ENCODE peak calls at places on chromosomes 12 and 14, in six cellular contexts. One of them, this sample, is unnamed.

GRCh38 chr12:56061982-56062381 is 18.0 kb upstream of the ERBB3 start:
- DNase-seq in trophoblast cell: no peak
- DNase-seq in IMR-90: no peak
- DNase-seq in H1: no peak
- DNase-seq in H9: no peak
- DNase-seq in mesenchymal stem cell: no peak
- DNase-seq in this sample: no peak

GRCh38 chr14:86333506-86333905 is 803.6 kb downstream of the FLRT2 start:
- DNase-seq in H9: no peak
- DNase-seq in IMR-90: peak; percentile 25
- DNase-seq in H1: no peak
- DNase-seq in mesenchymal stem cell: no peak
- DNase-seq in trophoblast cell: no peak
- DNase-seq in this sample: no peak

GRCh38 chr12:68246350-68246749 is 7.1 kb downstream of the IL22 start:
- DNase-seq in H9: no peak
- DNase-seq in mesenchymal stem cell: no peak
- DNase-seq in trophoblast cell: no peak
- DNase-seq in H1: no peak
- DNase-seq in IMR-90: no peak
- DNase-seq in this sample: no peak

GRCh38 chr12:52341066-52341580 is 19.9 kb upstream of the KRT83 start:
- DNase-seq in IMR-90: no peak
- DNase-seq in mesenchymal stem cell: no peak
- DNase-seq in H9: no peak
- DNase-seq in H1: no peak
- DNase-seq in trophoblast cell: no peak
- DNase-seq in this sample: no peak

GRCh38 chr14:31297701-31298344 is 90.2 kb upstream of the HECTD1 start:
- DNase-seq in trophoblast cell: no peak
- DNase-seq in IMR-90: peak; percentile 52
- DNase-seq in mesenchymal stem cell: no peak
- DNase-seq in H1: no peak
- DNase-seq in H9: no peak
- DNase-seq in this sample: no peak

GRCh38 chr12:89352242-89352491 is 134 bp downstream of the DUSP6 start:
- DNase-seq in mesenchymal stem cell: no peak
- DNase-seq in IMR-90: no peak
- DNase-seq in H9: no peak
- DNase-seq in trophoblast cell: no peak
- DNase-seq in H1: no peak
- DNase-seq in this sample: no peak

GRCh38 chr12:119666900-119667576 is 895 bp upstream of the PRKAB1 start:
- DNase-seq in IMR-90: no peak
- DNase-seq in mesenchymal stem cell: no peak
- DNase-seq in H9: no peak
- DNase-seq in H1: no peak
- DNase-seq in trophoblast cell: no peak
- DNase-seq in this sample: no peak

GRCh38 chr14:75497191-75497590 is 25.1 kb upstream of the BATF start:
- DNase-seq in IMR-90: no peak
- DNase-seq in mesenchymal stem cell: no peak
- DNase-seq in trophoblast cell: no peak
- DNase-seq in H9: no peak
- DNase-seq in H1: no peak
- DNase-seq in this sample: no peak

GRCh38 chr12:118537481-118537917 is 161.1 kb downstream of the SUDS3 start:
- DNase-seq in H9: peak; percentile 58
- DNase-seq in trophoblast cell: no peak
- DNase-seq in mesenchymal stem cell: no peak
- DNase-seq in H1: no peak
- DNase-seq in IMR-90: no peak
- DNase-seq in this sample: no peak

GRCh38 chr12:98373019-98373554 is 142.3 kb upstream of the TMPO start:
- DNase-seq in H1: no peak
- DNase-seq in IMR-90: peak; percentile 51
- DNase-seq in mesenchymal stem cell: peak; percentile 62
- DNase-seq in H9: no peak
- DNase-seq in trophoblast cell: peak; percentile 12
- DNase-seq in this sample: peak; percentile 62

GRCh38 chr14:74555476-74556050 is 56.5 kb downstream of the LTBP2 start:
- DNase-seq in H1: no peak
- DNase-seq in H9: no peak
- DNase-seq in mesenchymal stem cell: no peak
- DNase-seq in trophoblast cell: peak; percentile 82
- DNase-seq in IMR-90: no peak
- DNase-seq in this sample: no peak

GRCh38 chr12:12562016-12562483 is 613 bp downstream of the DUSP16 start:
- DNase-seq in H9: peak; percentile 51
- DNase-seq in H1: no peak
- DNase-seq in trophoblast cell: no peak
- DNase-seq in IMR-90: peak; percentile 18
- DNase-seq in mesenchymal stem cell: peak; percentile 58
- DNase-seq in this sample: peak; percentile 68

GRCh38 chr12:109732321-109733305 is 19.0 kb downstream of the FAM222A start:
- DNase-seq in H1: no peak
- DNase-seq in IMR-90: no peak
- DNase-seq in trophoblast cell: no peak
- DNase-seq in H9: peak; percentile 22
- DNase-seq in mesenchymal stem cell: no peak
- DNase-seq in this sample: no peak

GRCh38 chr12:53103860-53104305 is 597 bp downstream of the SOAT2 start:
- DNase-seq in trophoblast cell: no peak
- DNase-seq in mesenchymal stem cell: peak; percentile 9
- DNase-seq in IMR-90: no peak
- DNase-seq in H9: no peak
- DNase-seq in H1: no peak
- DNase-seq in this sample: no peak

GRCh38 chr14:31270196-31270772 is 62.7 kb upstream of the HECTD1 start:
- DNase-seq in mesenchymal stem cell: no peak
- DNase-seq in IMR-90: no peak
- DNase-seq in H9: peak; percentile 86
- DNase-seq in H1: no peak
- DNase-seq in trophoblast cell: peak; percentile 35
- DNase-seq in this sample: no peak

GRCh38 chr12:115404761-115405470 is 720.9 kb upstream of the TBX3 start:
- DNase-seq in trophoblast cell: peak; percentile 37
- DNase-seq in IMR-90: peak; percentile 92
- DNase-seq in mesenchymal stem cell: peak; percentile 74
- DNase-seq in H9: no peak
- DNase-seq in H1: no peak
- DNase-seq in this sample: no peak

DNA sequence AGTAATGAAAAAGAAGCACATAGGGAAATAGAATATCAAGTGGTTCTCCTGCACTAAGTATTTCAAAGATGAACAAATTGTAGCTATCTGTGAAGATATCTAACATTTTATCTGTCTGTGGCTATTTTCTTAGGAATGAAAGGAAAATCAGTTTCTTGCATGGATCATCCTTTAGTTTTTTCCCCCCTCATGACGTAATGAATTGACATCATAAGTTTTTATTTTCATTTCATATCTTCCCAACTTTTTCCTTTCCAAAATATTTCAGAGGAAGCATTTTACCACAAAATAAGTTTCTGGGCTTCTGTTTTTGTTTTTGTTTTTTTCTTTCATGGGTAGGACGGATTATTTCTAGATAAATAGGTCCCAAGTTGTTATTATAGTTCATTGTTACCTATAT is 996.6 kb downstream of the TMEM121 start:
- DNase-seq in H9: no peak
- DNase-seq in mesenchymal stem cell: no peak
- DNase-seq in trophoblast cell: no peak
- DNase-seq in IMR-90: no peak
- DNase-seq in H1: no peak
- DNase-seq in this sample: no peak
- H3K14ac ChIP-seq in H9: no peak overlapping the region
- H3K14ac ChIP-seq in mesenchymal stem cell: no peak overlapping the region
- H3K14ac ChIP-seq in trophoblast cell: no peak overlapping the region
- H3K14ac ChIP-seq in IMR-90: no peak overlapping the region
- H3K14ac ChIP-seq in H1: no peak overlapping the region
- H3K14ac ChIP-seq in this sample: no peak overlapping the region

DNA sequence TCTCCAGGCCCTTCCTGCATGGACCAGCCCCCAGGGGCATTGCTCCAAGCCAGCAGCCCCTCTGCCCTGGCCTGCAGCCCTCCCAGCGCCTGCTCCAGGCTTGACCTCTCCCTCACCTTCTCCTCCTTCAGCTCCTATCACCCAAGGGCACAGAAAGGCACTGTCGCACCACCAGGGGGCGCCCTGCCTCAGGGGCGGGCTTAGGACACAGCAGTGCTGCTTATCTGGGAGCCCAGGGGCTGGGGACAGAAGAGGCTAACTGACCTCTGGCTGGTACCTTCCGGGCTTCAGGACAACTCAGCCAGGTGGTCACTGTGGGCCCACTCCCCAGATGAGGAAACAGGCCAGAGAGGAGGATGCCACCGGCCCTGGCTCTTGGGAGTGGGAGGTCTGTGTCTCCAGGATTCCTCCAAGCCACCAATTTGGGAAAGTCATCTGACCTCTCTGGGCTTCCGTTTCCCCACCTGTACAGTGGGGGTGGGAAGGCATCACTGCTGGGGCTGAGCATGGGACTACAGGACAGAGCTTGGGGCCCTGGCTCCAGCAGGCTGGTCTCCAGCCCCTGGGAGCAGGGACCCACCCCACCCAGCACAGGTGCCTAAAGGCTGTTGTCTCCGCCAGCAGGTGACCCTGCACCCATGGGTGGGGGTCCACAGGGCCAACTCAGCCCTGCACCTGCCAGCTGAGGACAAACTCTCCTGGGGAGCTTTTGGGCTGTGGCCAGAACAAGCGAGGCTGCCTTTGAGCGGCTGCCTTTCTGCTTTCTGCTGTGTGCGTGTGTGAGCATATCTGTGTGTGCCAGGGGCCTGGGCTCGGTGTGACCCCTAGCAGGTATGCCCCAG is 25.5 kb upstream of the GPR132 start:
- DNase-seq in H1: peak; percentile 76
- DNase-seq in IMR-90: peak; percentile 62
- DNase-seq in trophoblast cell: peak; percentile 83
- DNase-seq in mesenchymal stem cell: peak; percentile 78
- DNase-seq in H9: peak; percentile 91
- DNase-seq in this sample: peak; percentile 81
- H3K14ac ChIP-seq in H1: no peak overlapping the region
- H3K14ac ChIP-seq in IMR-90: no peak overlapping the region
- H3K14ac ChIP-seq in trophoblast cell: no peak overlapping the region
- H3K14ac ChIP-seq in mesenchymal stem cell: no peak overlapping the region
- H3K14ac ChIP-seq in H9: no peak overlapping the region
- H3K14ac ChIP-seq in this sample: no peak overlapping the region

GRCh38 chr14:65185859-65186258 is 83.5 kb upstream of the MAX start:
- DNase-seq in trophoblast cell: no peak
- DNase-seq in H9: no peak
- DNase-seq in IMR-90: no peak
- DNase-seq in mesenchymal stem cell: no peak
- DNase-seq in H1: no peak
- DNase-seq in this sample: no peak
- H3K14ac ChIP-seq in trophoblast cell: no peak overlapping the region
- H3K14ac ChIP-seq in H9: no peak overlapping the region
- H3K14ac ChIP-seq in IMR-90: no peak overlapping the region
- H3K14ac ChIP-seq in mesenchymal stem cell: no peak overlapping the region
- H3K14ac ChIP-seq in H1: no peak overlapping the region
- H3K14ac ChIP-seq in this sample: no peak overlapping the region

GRCh38 chr14:64387738-64388532 is at the start of gene MTHFD1:
- DNase-seq in H1: peak; percentile 98
- DNase-seq in IMR-90: peak; percentile 99
- DNase-seq in H9: peak; percentile 99
- DNase-seq in mesenchymal stem cell: peak; percentile 100
- DNase-seq in trophoblast cell: peak; percentile 99
- DNase-seq in this sample: peak; percentile 98
- H3K14ac ChIP-seq in H1: no peak within 1 kb of the TSS
- H3K14ac ChIP-seq in IMR-90: peak within 1 kb of the TSS; percentile 90
- H3K14ac ChIP-seq in H9: peak within 1 kb of the TSS; percentile 86
- H3K14ac ChIP-seq in mesenchymal stem cell: no peak within 1 kb of the TSS
- H3K14ac ChIP-seq in trophoblast cell: peak within 1 kb of the TSS; percentile 83
- H3K14ac ChIP-seq in this sample: peak within 1 kb of the TSS; percentile 84

GRCh38 chr12:69343357-69343756 is 4.8 kb upstream of the LYZ start:
- DNase-seq in mesenchymal stem cell: no peak
- DNase-seq in trophoblast cell: no peak
- DNase-seq in H9: no peak
- DNase-seq in IMR-90: no peak
- DNase-seq in H1: no peak
- DNase-seq in this sample: no peak

GRCh38 chr12:69345742-69346141 is 2.4 kb upstream of the LYZ start:
- DNase-seq in H9: no peak
- DNase-seq in H1: no peak
- DNase-seq in IMR-90: no peak
- DNase-seq in mesenchymal stem cell: no peak
- DNase-seq in trophoblast cell: no peak
- DNase-seq in this sample: no peak

GRCh38 chr12:69343885-69344612 is 4.1 kb upstream of the LYZ start:
- DNase-seq in mesenchymal stem cell: no peak
- DNase-seq in IMR-90: no peak
- DNase-seq in trophoblast cell: no peak
- DNase-seq in H1: no peak
- DNase-seq in H9: no peak
- DNase-seq in this sample: no peak

GRCh38 chr12:69342407-69342806 is 5.8 kb upstream of the LYZ start:
- DNase-seq in trophoblast cell: no peak
- DNase-seq in IMR-90: no peak
- DNase-seq in H9: no peak
- DNase-seq in mesenchymal stem cell: no peak
- DNase-seq in H1: no peak
- DNase-seq in this sample: no peak

DNA sequence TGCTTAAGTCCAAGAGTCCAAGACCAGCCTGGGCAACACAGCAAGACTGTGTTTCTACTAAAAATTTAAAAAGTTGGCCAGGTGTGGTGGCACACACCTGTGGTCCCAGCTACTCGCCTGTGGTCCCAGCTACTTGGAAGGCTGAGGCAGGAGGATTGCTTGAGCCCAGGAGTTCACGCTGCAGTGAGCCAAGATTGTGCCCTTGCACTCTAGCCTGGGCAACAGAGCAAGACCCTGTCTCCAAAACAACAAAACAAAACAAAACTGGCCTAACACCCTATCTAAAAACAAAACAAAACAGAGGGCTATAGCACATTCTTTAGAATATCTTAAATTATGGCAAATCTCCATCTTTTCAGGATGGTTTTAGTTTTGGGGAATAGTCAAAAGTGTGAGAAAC is 3.1 kb upstream of the LYZ start:
- DNase-seq in H9: no peak
- DNase-seq in H1: no peak
- DNase-seq in IMR-90: no peak
- DNase-seq in trophoblast cell: no peak
- DNase-seq in mesenchymal stem cell: no peak
- DNase-seq in this sample: no peak
- H3K14ac ChIP-seq in H9: no peak overlapping the region
- H3K14ac ChIP-seq in H1: no peak overlapping the region
- H3K14ac ChIP-seq in IMR-90: no peak overlapping the region
- H3K14ac ChIP-seq in trophoblast cell: no peak overlapping the region
- H3K14ac ChIP-seq in mesenchymal stem cell: no peak overlapping the region
- H3K14ac ChIP-seq in this sample: no peak overlapping the region

This sample was measured in neuronal stem cell.